ENCODE peak calls at places on chromosomes 7 and 10, in nine cellular contexts. N, E, Z, D, J, F, P, X and B are unnamed samples.

GRCh38 chr10:51910189-51910588 is 210.8 kb upstream of the CSTF2T start:
- DNase-seq in X (no peak), F (no peak), J (no peak), P (no peak), E (no peak), N (no peak), D (no peak), Z (no peak), B (no peak)

GRCh38 chr10:130512936-130513335 is 376.7 kb downstream of the GLRX3 start:
- DNase-seq in F (no peak), P (no peak), D (no peak), E (no peak), X (no peak), N (no peak), J (no peak), Z (no peak), B (no peak)

GRCh38 chr10:119602241-119603095 is 5.7 kb upstream of the TIAL1 start:
- DNase-seq in P (no peak), Z (no peak), X (no peak), D (peak), N (no peak), F (no peak), E (peak), J (peak), B (no peak)

GRCh38 chr7:134370135-134370534 is 53.4 kb upstream of the SLC35B4 start:
- DNase-seq in X (no peak), D (no peak), Z (no peak), J (no peak), F (no peak), P (no peak), N (no peak), E (no peak), B (no peak)

GRCh38 chr7:67937717-67938191 is 941.1 kb downstream of the TYW1 start:
- DNase-seq in J (peak), D (no peak), N (no peak), E (peak), X (no peak), Z (no peak), F (peak), P (no peak), B (no peak)

GRCh38 chr10:101107771-101108170 is 23.3 kb upstream of the TLX1 start:
- DNase-seq in Z (no peak), J (no peak), D (no peak), P (no peak), E (no peak), F (no peak), N (no peak), X (no peak), B (no peak)

GRCh38 chr10:123800821-123801220 is 90.8 kb downstream of the CPXM2 start:
- DNase-seq in N (no peak), D (no peak), X (no peak), J (no peak), P (no peak), E (no peak), Z (no peak), F (no peak), B (no peak)

GRCh38 chr10:28774051-28774995 is 97.0 kb downstream of the BAMBI start:
- DNase-seq in Z (peak), D (no peak), P (no peak), F (no peak), J (no peak), X (no peak), N (no peak), E (no peak), B (no peak)

GRCh38 chr7:151738925-151739324 is 138.0 kb downstream of the PRKAG2 start:
- DNase-seq in D (no peak), J (no peak), F (no peak), X (no peak), N (no peak), P (no peak), Z (no peak), E (no peak), B (no peak)

GRCh38 chr10:63456437-63457210 is 9.2 kb downstream of the JMJD1C start:
- DNase-seq in E (peak), F (no peak), X (no peak), J (peak), P (no peak), D (no peak), N (no peak), Z (no peak), B (no peak)

GRCh38 chr10:88216976-88217375 is 353.6 kb downstream of the PTEN start:
- DNase-seq in X (no peak), P (no peak), Z (no peak), D (peak), E (no peak), J (no peak), F (no peak), N (no peak), B (no peak)

GRCh38 chr7:159000859-159001435 is 143.7 kb downstream of the VIPR2 start:
- DNase-seq in E (no peak), P (no peak), Z (no peak), D (no peak), J (no peak), F (no peak), N (no peak), X (no peak), B (no peak)

GRCh38 chr7:5671053-5671452 is 110.4 kb downstream of the RNF216 start:
- DNase-seq in X (no peak), F (no peak), D (no peak), N (no peak), E (no peak), P (no peak), Z (no peak), J (peak), B (no peak)

GRCh38 chr10:132675031-132675740 is 110.8 kb downstream of the NKX6-2 start:
- DNase-seq in P (no peak), F (no peak), D (no peak), N (no peak), Z (no peak), E (no peak), J (no peak), X (no peak), B (no peak)